ENCODE peak calls at places on chromosomes 1 and 21, in eight cellular contexts. T is AG09309, Z is prostate gland, A is endodermal cell, F is GM23338, Y is cardiac fibroblast, V is ovary, B is tibial artery. W is an unnamed sample.

GRCh38 chr1:238606896-238607295 is 716.2 kb upstream of the ZP4 start:
- DNase-seq in T (no peak), Z (no peak), A (no peak), F (no peak), Y (peak), V (no peak), B (no peak), W (peak)

GRCh38 chr1:205434738-205435137 is 12.9 kb upstream of the LEMD1 start:
- DNase-seq in T (no peak), Z (no peak), A (no peak), F (no peak), Y (no peak), V (no peak), B (no peak), W (no peak)

GRCh38 chr21:38343691-38344090 is 86.9 kb downstream of the KCNJ15 start:
- DNase-seq in T (no peak), Z (peak), A (no peak), F (no peak), Y (peak), V (no peak), B (peak), W (peak)

GRCh38 chr21:33917421-33917820 is 1.8 kb upstream of the ATP5PO start:
- DNase-seq in T (no peak), Z (no peak), A (no peak), F (no peak), Y (no peak), V (no peak), B (no peak), W (no peak)

GRCh38 chr1:111082421-111083192 is 57.3 kb downstream of the DRAM2 start:
- DNase-seq in T (peak), Z (no peak), A (no peak), F (no peak), Y (peak), V (no peak), B (no peak), W (peak)

GRCh38 chr1:53384796-53385195 is 56.9 kb upstream of the LRP8 start:
- DNase-seq in T (no peak), Z (no peak), A (no peak), F (no peak), Y (no peak), V (no peak), B (no peak), W (no peak)

GRCh38 chr1:31409946-31410858 is 2.8 kb upstream of the SERINC2 start:
- DNase-seq in T (no peak), Z (no peak), A (no peak), F (no peak), Y (no peak), V (no peak), B (no peak), W (no peak)

GRCh38 chr1:198681831-198682756 is 43.3 kb downstream of the PTPRC start:
- DNase-seq in T (peak), Z (peak), A (no peak), F (peak), Y (peak), V (no peak), B (no peak), W (peak)

GRCh38 chr1:229383961-229384360 is 41.1 kb upstream of the CCSAP start:
- DNase-seq in T (no peak), Z (no peak), A (no peak), F (no peak), Y (no peak), V (no peak), B (peak), W (no peak)

GRCh38 chr1:151545542-151545941 is 5.4 kb downstream of the TUFT1 start:
- DNase-seq in T (no peak), Z (no peak), A (no peak), F (no peak), Y (no peak), V (no peak), B (no peak), W (no peak)

GRCh38 chr1:22886211-22886610 is 86.5 kb downstream of the LACTBL1 start:
- DNase-seq in T (peak), Z (no peak), A (no peak), F (no peak), Y (no peak), V (no peak), B (no peak), W (peak)

GRCh38 chr1:54781023-54781723 is 16.9 kb upstream of the PARS2 start:
- DNase-seq in T (no peak), Z (no peak), A (peak), F (peak), Y (no peak), V (no peak), B (no peak), W (no peak)

GRCh38 chr1:45673956-45674355 is 12.4 kb downstream of the GPBP1L1 start:
- DNase-seq in T (no peak), Z (no peak), A (no peak), F (no peak), Y (peak), V (no peak), B (no peak), W (peak)

GRCh38 chr1:206575165-206575893 is 36.9 kb downstream of the EIF2D start:
- DNase-seq in T (peak), Z (no peak), A (no peak), F (peak), Y (peak), V (no peak), B (no peak), W (peak)

GRCh38 chr1:185670187-185670627 is 64.0 kb upstream of the HMCN1 start:
- DNase-seq in T (no peak), Z (peak), A (peak), F (peak), Y (peak), V (peak), B (no peak), W (peak)

GRCh38 chr1:3352084-3352951 is 102.1 kb upstream of the ARHGEF16 start:
- DNase-seq in T (peak), Z (peak), A (peak), F (peak), Y (peak), V (peak), B (peak), W (peak)

GRCh38 chr1:244080343-244080929 is 29.4 kb downstream of the ZBTB18 start:
- DNase-seq in T (no peak), Z (no peak), A (peak), F (no peak), Y (no peak), V (no peak), B (no peak), W (no peak)

GRCh38 chr1:11307837-11308236 is 34.8 kb downstream of the UBIAD1 start:
- DNase-seq in T (no peak), Z (no peak), A (no peak), F (no peak), Y (peak), V (no peak), B (no peak), W (peak)

GRCh38 chr1:99599678-99600175 is 46.2 kb upstream of the PALMD start:
- DNase-seq in T (no peak), Z (no peak), A (peak), F (no peak), Y (peak), V (peak), B (no peak), W (peak)

GRCh38 chr1:147292635-147293251 is 50.3 kb downstream of the CHD1L start:
- DNase-seq in T (peak), Z (no peak), A (no peak), F (no peak), Y (peak), V (no peak), B (peak), W (peak)

GRCh38 chr21:38181101-38181500 is 75.7 kb upstream of the KCNJ15 start:
- DNase-seq in T (no peak), Z (no peak), A (no peak), F (no peak), Y (no peak), V (no peak), B (no peak), W (peak)

GRCh38 chr21:46551636-46552241 is 53.1 kb downstream of the S100B start:
- DNase-seq in T (no peak), Z (no peak), A (peak), F (peak), Y (no peak), V (no peak), B (no peak), W (no peak)

GRCh38 chr1:47755368-47755990 is 241.7 kb downstream of the TRABD2B start:
- DNase-seq in T (no peak), Z (no peak), A (peak), F (peak), Y (no peak), V (no peak), B (no peak), W (no peak)

GRCh38 chr1:183490932-183491331 is 18.6 kb downstream of the SMG7 start:
- DNase-seq in T (no peak), Z (no peak), A (no peak), F (no peak), Y (no peak), V (no peak), B (no peak), W (no peak)

GRCh38 chr1:10631811-10632481 is 157.2 kb downstream of the PEX14 start:
- DNase-seq in T (no peak), Z (no peak), A (peak), F (peak), Y (no peak), V (no peak), B (peak), W (no peak)

GRCh38 chr1:16924216-16924918 is 2.6 kb downstream of the CROCC start:
- DNase-seq in T (no peak), Z (no peak), A (peak), F (no peak), Y (no peak), V (no peak), B (no peak), W (no peak)

GRCh38 chr21:44454058-44454457 is 1.3 kb upstream of the LRRC3 start:
- DNase-seq in T (no peak), Z (no peak), A (no peak), F (no peak), Y (no peak), V (no peak), B (no peak), W (no peak)

GRCh38 chr21:44454747-44455523 is at the start of gene LRRC3:
- DNase-seq in T (no peak), Z (peak), A (peak), F (peak), Y (peak), V (peak), B (peak), W (peak)

GRCh38 chr21:44456207-44456914 is 1.1 kb downstream of the LRRC3 start:
- DNase-seq in T (no peak), Z (no peak), A (no peak), F (peak), Y (no peak), V (no peak), B (peak), W (no peak)

GRCh38 chr21:44456915-44457736 is 1.8 kb downstream of the LRRC3 start:
- DNase-seq in T (no peak), Z (no peak), A (no peak), F (no peak), Y (no peak), V (no peak), B (peak), W (no peak)

DNA sequence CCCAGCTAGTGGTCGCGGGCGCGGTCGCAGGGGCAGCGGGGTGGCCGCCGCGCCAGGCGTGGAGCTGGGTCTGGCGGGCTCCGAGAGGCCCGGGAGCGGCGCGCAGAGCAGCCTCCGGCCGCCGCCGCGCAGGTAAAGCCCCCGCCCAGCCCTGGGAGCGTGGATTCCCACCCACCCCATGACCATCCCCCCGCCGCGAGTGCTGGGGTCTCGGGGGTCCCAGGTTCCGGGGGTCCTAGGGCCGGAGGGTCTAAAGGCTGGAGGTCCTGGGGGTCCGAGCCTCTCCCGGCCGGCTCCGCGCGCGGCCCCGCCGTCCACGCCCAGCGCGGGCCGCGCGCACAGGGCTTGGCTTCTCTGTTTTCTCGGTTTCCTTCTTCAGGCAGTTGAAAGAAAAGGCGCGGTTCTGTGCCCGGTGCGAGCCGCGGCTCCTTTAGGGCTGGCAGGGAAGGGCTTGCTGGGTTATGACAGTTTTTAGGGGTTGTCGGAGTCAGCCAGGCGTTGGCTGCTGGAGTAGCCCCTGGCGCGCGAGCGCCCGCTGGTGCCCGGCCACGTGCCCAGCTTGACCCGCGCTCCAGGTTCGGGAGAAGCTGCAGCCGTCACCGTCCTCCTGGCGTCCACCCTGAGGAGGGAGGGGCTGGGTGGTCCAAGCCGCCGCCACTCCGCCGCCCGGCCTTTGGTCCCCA is 355 bp downstream of the LRRC3 start:
- DNase-seq in T (no peak), Z (peak), A (peak), F (peak), Y (peak), V (peak), B (no peak), W (peak)
- TF ChIP-seq CTCF in T (no peak), Z (no peak), A (peak), F (peak), Y (no peak), V (no peak), B (no peak), W (no peak)

GRCh38 chr1:75134939-75135828 is 996 bp downstream of the LHX8 start:
- DNase-seq in T (no peak), Z (no peak), A (peak), F (peak), Y (no peak), V (no peak), B (no peak), W (peak)

GRCh38 chr1:75135829-75136142 is 1.6 kb downstream of the LHX8 start:
- DNase-seq in T (no peak), Z (no peak), A (no peak), F (peak), Y (peak), V (no peak), B (no peak), W (no peak)

GRCh38 chr1:75134656-75134938 is 409 bp downstream of the LHX8 start:
- DNase-seq in T (no peak), Z (no peak), A (no peak), F (peak), Y (no peak), V (no peak), B (no peak), W (no peak)

GRCh38 chr1:75136158-75136815 is 2.1 kb downstream of the LHX8 start:
- DNase-seq in T (no peak), Z (no peak), A (peak), F (peak), Y (no peak), V (no peak), B (no peak), W (no peak)

DNA sequence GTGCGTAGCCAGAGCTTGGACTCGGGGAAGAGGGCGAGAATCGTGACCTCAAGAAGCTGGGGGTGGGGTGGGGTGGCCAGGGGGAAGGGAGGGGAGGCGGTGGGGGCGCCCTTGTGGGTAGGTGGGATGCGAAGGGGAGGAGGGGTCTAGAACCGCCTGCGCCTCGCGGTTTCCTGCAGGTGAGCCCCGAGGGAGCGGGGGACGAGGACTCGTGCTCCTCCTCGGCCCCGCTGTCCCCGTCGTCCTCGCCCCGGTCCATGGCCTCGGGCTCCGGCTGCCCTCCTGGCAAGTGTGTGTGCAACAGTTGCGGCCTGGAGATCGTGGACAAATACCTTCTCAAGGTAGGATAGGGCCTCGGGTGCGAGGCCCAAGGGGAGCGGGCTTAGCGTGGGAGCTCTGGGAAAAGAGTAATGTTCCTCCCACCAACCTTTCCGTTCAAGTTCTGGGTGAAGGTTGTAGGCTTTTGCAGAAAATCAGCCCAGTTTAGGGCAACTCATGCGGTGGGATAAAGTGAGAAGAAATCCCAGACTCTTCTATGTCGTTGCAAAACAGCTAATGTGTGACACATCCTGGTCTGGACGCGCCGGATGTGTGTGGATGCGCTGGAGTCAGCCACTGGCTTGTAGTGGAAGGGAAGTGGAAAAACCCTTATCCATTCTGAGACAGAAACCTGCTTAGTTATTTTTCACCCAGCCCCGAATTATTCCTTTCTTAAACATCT is 2.9 kb downstream of the LHX8 start:
- DNase-seq in T (no peak), Z (no peak), A (peak), F (peak), Y (peak), V (no peak), B (no peak), W (no peak)
- H3K4me3 ChIP-seq in T (no peak), Z (no peak), A (peak), F (peak), Y (no peak), V (no peak), B (no peak), W (no peak)

GRCh38 chr21:43619856-43620255 is 39.4 kb downstream of the HSF2BP start:
- DNase-seq in T (no peak), Z (no peak), A (no peak), F (peak), Y (peak), V (no peak), B (no peak), W (no peak)
- TF ChIP-seq CTCF in T (peak), Z (no peak), A (peak), F (peak), Y (peak), V (no peak), B (no peak), W (peak)

GRCh38 chr1:227885135-227885647 is 62.5 kb downstream of the WNT9A start:
- DNase-seq in T (no peak), Z (no peak), A (no peak), F (no peak), Y (no peak), V (peak), B (peak), W (no peak)
- H3K4me3 ChIP-seq in T (no peak), Z (no peak), A (no peak), F (no peak), Y (no peak), V (no peak), B (no peak), W (no peak)

GRCh38 chr1:6358757-6359567 is 34.6 kb downstream of the ACOT7 start:
- DNase-seq in T (no peak), Z (no peak), A (no peak), F (peak), Y (peak), V (peak), B (no peak), W (peak)

GRCh38 chr1:6360517-6360916 is 33.0 kb downstream of the ACOT7 start:
- DNase-seq in T (no peak), Z (no peak), A (no peak), F (no peak), Y (no peak), V (no peak), B (no peak), W (no peak)

GRCh38 chr1:6358144-6358624 is 35.4 kb downstream of the ACOT7 start:
- DNase-seq in T (no peak), Z (no peak), A (peak), F (no peak), Y (peak), V (no peak), B (no peak), W (peak)

GRCh38 chr1:6361124-6361775 is 32.3 kb downstream of the ACOT7 start:
- DNase-seq in T (no peak), Z (no peak), A (no peak), F (no peak), Y (no peak), V (no peak), B (no peak), W (no peak)

GRCh38 chr1:6359568-6360496 is 33.7 kb downstream of the ACOT7 start:
- DNase-seq in T (no peak), Z (peak), A (peak), F (peak), Y (peak), V (peak), B (peak), W (peak)
- TF ChIP-seq CTCF in T (no peak), Z (no peak), A (no peak), F (peak), Y (no peak), V (no peak), B (no peak), W (no peak)

GRCh38 chr1:174999216-174999925 is 376 bp upstream of the CACYBP start:
- DNase-seq in T (peak), Z (peak), A (peak), F (peak), Y (peak), V (peak), B (peak), W (peak)

GRCh38 chr1:174999926-175000696 is at the start of gene CACYBP:
- DNase-seq in T (no peak), Z (peak), A (no peak), F (peak), Y (peak), V (no peak), B (peak), W (peak)

GRCh38 chr1:175000697-175001187 is 995 bp downstream of the CACYBP start:
- DNase-seq in T (no peak), Z (no peak), A (no peak), F (no peak), Y (peak), V (no peak), B (no peak), W (peak)

GRCh38 chr1:174996474-174996873 is 3.3 kb upstream of the CACYBP start:
- DNase-seq in T (no peak), Z (no peak), A (no peak), F (no peak), Y (peak), V (no peak), B (no peak), W (peak)

DNA sequence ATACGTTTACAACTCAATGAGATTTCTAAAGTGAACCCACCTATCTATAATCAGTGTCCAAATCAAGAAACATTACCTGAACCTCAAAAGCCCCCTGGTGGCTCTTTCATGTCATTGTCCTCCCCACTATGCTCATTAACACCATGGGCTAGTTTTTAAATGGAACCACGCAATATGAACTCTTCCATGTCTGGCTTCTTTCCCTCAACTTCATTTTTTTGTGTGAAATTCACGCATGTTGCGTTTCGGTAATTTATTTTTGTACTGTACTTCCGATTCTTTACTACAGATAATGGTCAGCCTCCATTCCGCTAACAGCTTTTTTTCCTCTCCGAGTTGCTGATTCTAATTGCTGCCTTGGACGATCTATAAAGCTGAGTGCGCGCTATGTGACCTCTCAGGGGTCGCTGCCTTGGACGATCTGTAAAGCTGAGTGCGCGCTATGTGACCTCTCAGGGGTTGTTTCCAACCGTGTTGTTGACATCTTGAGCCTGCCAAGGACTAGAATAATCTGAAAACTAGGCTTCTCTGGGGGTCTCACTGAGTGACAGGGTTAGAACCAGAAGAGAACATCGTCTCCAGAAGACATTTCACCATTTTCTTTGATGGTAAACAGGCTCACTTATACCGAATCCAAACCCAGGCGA is 1.1 kb upstream of the CACYBP start:
- DNase-seq in T (no peak), Z (peak), A (peak), F (peak), Y (peak), V (no peak), B (no peak), W (peak)
- H3K4me3 ChIP-seq in T (peak), Z (peak), A (peak), F (peak), Y (peak), V (peak), B (peak), W (peak)

GRCh38 chr1:154326546-154327465 is 1.5 kb downstream of the ATP8B2 start:
- DNase-seq in T (peak), Z (no peak), A (no peak), F (no peak), Y (peak), V (peak), B (peak), W (peak)
- TF ChIP-seq CTCF in T (no peak), Z (no peak), A (peak), F (no peak), Y (no peak), V (no peak), B (no peak), W (no peak)